ENCODE peak calls at places on chromosome 15, in six cellular contexts. One of them, this sample, is unnamed.

GRCh38 chr15:25508369-25509002 is 69.7 kb upstream of the UBE3A start:
- DNase-seq in right atrium auricular region: no peak
- DNase-seq in psoas muscle: no peak
- DNase-seq in RWPE1: peak
- DNase-seq in left lung: no peak
- DNase-seq in substantia nigra: no peak
- DNase-seq in this sample: no peak

GRCh38 chr15:69373406-69373805 is 40.7 kb upstream of the KIF23 start:
- DNase-seq in right atrium auricular region: no peak
- DNase-seq in psoas muscle: no peak
- DNase-seq in RWPE1: no peak
- DNase-seq in left lung: no peak
- DNase-seq in substantia nigra: no peak
- DNase-seq in this sample: no peak

GRCh38 chr15:70014860-70015490 is 82.7 kb downstream of the TLE3 start:
- DNase-seq in right atrium auricular region: no peak
- DNase-seq in psoas muscle: no peak
- DNase-seq in RWPE1: no peak
- DNase-seq in left lung: no peak
- DNase-seq in substantia nigra: no peak
- DNase-seq in this sample: no peak

GRCh38 chr15:26126819-26127387 is 263.8 kb upstream of the ATP10A start:
- DNase-seq in right atrium auricular region: no peak
- DNase-seq in psoas muscle: no peak
- DNase-seq in RWPE1: no peak
- DNase-seq in left lung: no peak
- DNase-seq in substantia nigra: no peak
- DNase-seq in this sample: no peak

GRCh38 chr15:27743638-27744037 is 355.5 kb downstream of the OCA2 start:
- DNase-seq in right atrium auricular region: no peak
- DNase-seq in psoas muscle: no peak
- DNase-seq in RWPE1: no peak
- DNase-seq in left lung: no peak
- DNase-seq in substantia nigra: no peak
- DNase-seq in this sample: no peak

GRCh38 chr15:78763111-78763795 is 48.0 kb downstream of the ADAMTS7 start:
- DNase-seq in right atrium auricular region: peak
- DNase-seq in psoas muscle: peak
- DNase-seq in RWPE1: no peak
- DNase-seq in left lung: peak
- DNase-seq in substantia nigra: no peak
- DNase-seq in this sample: no peak

GRCh38 chr15:59166156-59166555 is 40.5 kb upstream of the LDHAL6B start:
- DNase-seq in right atrium auricular region: no peak
- DNase-seq in psoas muscle: no peak
- DNase-seq in RWPE1: no peak
- DNase-seq in left lung: no peak
- DNase-seq in substantia nigra: no peak
- DNase-seq in this sample: peak

GRCh38 chr15:59372352-59373211 is at the start of gene MYO1E:
- DNase-seq in right atrium auricular region: peak
- DNase-seq in psoas muscle: peak
- DNase-seq in RWPE1: peak
- DNase-seq in left lung: peak
- DNase-seq in substantia nigra: peak
- DNase-seq in this sample: peak

GRCh38 chr15:40991355-40991754 is 38.1 kb downstream of the CHAC1 start:
- DNase-seq in right atrium auricular region: no peak
- DNase-seq in psoas muscle: no peak
- DNase-seq in RWPE1: no peak
- DNase-seq in left lung: no peak
- DNase-seq in substantia nigra: no peak
- DNase-seq in this sample: no peak

GRCh38 chr15:101019351-101019750 is 100.2 kb downstream of the LRRK1 start:
- DNase-seq in right atrium auricular region: peak
- DNase-seq in psoas muscle: no peak
- DNase-seq in RWPE1: no peak
- DNase-seq in left lung: no peak
- DNase-seq in substantia nigra: no peak
- DNase-seq in this sample: no peak

GRCh38 chr15:101359365-101359947 is 64.4 kb upstream of the SNRPA1 start:
- DNase-seq in right atrium auricular region: no peak
- DNase-seq in psoas muscle: no peak
- DNase-seq in RWPE1: peak
- DNase-seq in left lung: no peak
- DNase-seq in substantia nigra: no peak
- DNase-seq in this sample: no peak

GRCh38 chr15:28861031-28861534 is 12.6 kb upstream of the GOLGA6L7 start:
- DNase-seq in right atrium auricular region: no peak
- DNase-seq in psoas muscle: peak
- DNase-seq in RWPE1: no peak
- DNase-seq in left lung: no peak
- DNase-seq in substantia nigra: no peak
- DNase-seq in this sample: no peak

GRCh38 chr15:35743320-35743719 is 197.4 kb upstream of the DPH6 start:
- DNase-seq in right atrium auricular region: no peak
- DNase-seq in psoas muscle: no peak
- DNase-seq in RWPE1: no peak
- DNase-seq in left lung: no peak
- DNase-seq in substantia nigra: no peak
- DNase-seq in this sample: no peak

GRCh38 chr15:99441871-99442267 is 123.9 kb upstream of the MEF2A start:
- DNase-seq in right atrium auricular region: peak
- DNase-seq in psoas muscle: no peak
- DNase-seq in RWPE1: no peak
- DNase-seq in left lung: no peak
- DNase-seq in substantia nigra: no peak
- DNase-seq in this sample: no peak

GRCh38 chr15:85412956-85413854 is 32.8 kb downstream of the AKAP13 start:
- DNase-seq in right atrium auricular region: peak
- DNase-seq in psoas muscle: peak
- DNase-seq in RWPE1: peak
- DNase-seq in left lung: peak
- DNase-seq in substantia nigra: no peak
- DNase-seq in this sample: peak

GRCh38 chr15:83769411-83769960 is 115.6 kb downstream of the ADAMTSL3 start:
- DNase-seq in right atrium auricular region: no peak
- DNase-seq in psoas muscle: no peak
- DNase-seq in RWPE1: no peak
- DNase-seq in left lung: no peak
- DNase-seq in substantia nigra: no peak
- DNase-seq in this sample: no peak

GRCh38 chr15:75204340-75205063 is 2.8 kb downstream of the C15orf39 start:
- DNase-seq in right atrium auricular region: peak
- DNase-seq in psoas muscle: peak
- DNase-seq in RWPE1: peak
- DNase-seq in left lung: peak
- DNase-seq in substantia nigra: peak
- DNase-seq in this sample: peak

GRCh38 chr15:75206803-75207617 is 5.3 kb downstream of the C15orf39 start:
- DNase-seq in right atrium auricular region: no peak
- DNase-seq in psoas muscle: peak
- DNase-seq in RWPE1: no peak
- DNase-seq in left lung: no peak
- DNase-seq in substantia nigra: no peak
- DNase-seq in this sample: peak

GRCh38 chr15:75205064-75205395 is 3.3 kb downstream of the C15orf39 start:
- DNase-seq in right atrium auricular region: no peak
- DNase-seq in psoas muscle: no peak
- DNase-seq in RWPE1: no peak
- DNase-seq in left lung: no peak
- DNase-seq in substantia nigra: no peak
- DNase-seq in this sample: no peak

GRCh38 chr15:75207618-75208500 is 6.2 kb downstream of the C15orf39 start:
- DNase-seq in right atrium auricular region: no peak
- DNase-seq in psoas muscle: no peak
- DNase-seq in RWPE1: no peak
- DNase-seq in left lung: no peak
- DNase-seq in substantia nigra: no peak
- DNase-seq in this sample: no peak

GRCh38 chr15:75206006-75206405 is 4.3 kb downstream of the C15orf39 start:
- DNase-seq in right atrium auricular region: no peak
- DNase-seq in psoas muscle: no peak
- DNase-seq in RWPE1: no peak
- DNase-seq in left lung: no peak
- DNase-seq in substantia nigra: no peak
- DNase-seq in this sample: no peak
- H3K27ac ChIP-seq in right atrium auricular region: no peak
- H3K27ac ChIP-seq in psoas muscle: no peak
- H3K27ac ChIP-seq in RWPE1: peak
- H3K27ac ChIP-seq in left lung: no peak
- H3K27ac ChIP-seq in substantia nigra: no peak
- H3K27ac ChIP-seq in this sample: no peak

DNA sequence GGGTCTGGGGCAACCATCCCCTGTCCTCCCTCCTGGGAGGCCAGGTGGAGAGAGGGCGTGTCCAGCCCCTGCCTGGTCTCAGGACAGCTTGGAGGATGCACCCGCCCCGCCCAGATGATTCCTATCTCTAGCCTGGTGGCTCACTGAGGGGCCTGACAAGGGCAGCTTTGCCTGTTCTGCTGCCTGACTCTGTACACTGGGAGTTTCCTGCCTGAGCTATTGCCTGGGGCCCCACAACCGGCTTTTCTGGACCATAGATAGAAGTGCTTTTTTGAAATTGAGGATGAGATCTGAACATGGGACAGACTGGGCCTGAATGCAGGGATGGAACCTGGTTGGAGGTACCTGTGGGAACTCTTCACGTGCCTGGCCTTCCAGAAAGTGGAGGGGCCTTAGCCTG is 751 bp upstream of the PLA2G4E start:
- DNase-seq in right atrium auricular region: no peak
- DNase-seq in psoas muscle: no peak
- DNase-seq in RWPE1: no peak
- DNase-seq in left lung: no peak
- DNase-seq in substantia nigra: no peak
- DNase-seq in this sample: no peak
- H3K27ac ChIP-seq in right atrium auricular region: no peak
- H3K27ac ChIP-seq in psoas muscle: no peak
- H3K27ac ChIP-seq in RWPE1: no peak
- H3K27ac ChIP-seq in left lung: no peak
- H3K27ac ChIP-seq in substantia nigra: no peak
- H3K27ac ChIP-seq in this sample: no peak

GRCh38 chr15:57993409-57993808 is 72.1 kb downstream of the ALDH1A2 start:
- DNase-seq in right atrium auricular region: no peak
- DNase-seq in psoas muscle: no peak
- DNase-seq in RWPE1: no peak
- DNase-seq in left lung: no peak
- DNase-seq in substantia nigra: no peak
- DNase-seq in this sample: no peak

GRCh38 chr15:57994468-57995154 is 70.9 kb downstream of the ALDH1A2 start:
- DNase-seq in right atrium auricular region: no peak
- DNase-seq in psoas muscle: no peak
- DNase-seq in RWPE1: no peak
- DNase-seq in left lung: no peak
- DNase-seq in substantia nigra: no peak
- DNase-seq in this sample: no peak

GRCh38 chr15:57992761-57993295 is 72.7 kb downstream of the ALDH1A2 start:
- DNase-seq in right atrium auricular region: no peak
- DNase-seq in psoas muscle: no peak
- DNase-seq in RWPE1: no peak
- DNase-seq in left lung: no peak
- DNase-seq in substantia nigra: no peak
- DNase-seq in this sample: no peak
- H3K27ac ChIP-seq in right atrium auricular region: no peak
- H3K27ac ChIP-seq in psoas muscle: no peak
- H3K27ac ChIP-seq in RWPE1: no peak
- H3K27ac ChIP-seq in left lung: no peak
- H3K27ac ChIP-seq in substantia nigra: no peak
- H3K27ac ChIP-seq in this sample: no peak

GRCh38 chr15:66734961-66735908 is 33.2 kb downstream of the SMAD6 start:
- DNase-seq in right atrium auricular region: no peak
- DNase-seq in psoas muscle: peak
- DNase-seq in RWPE1: no peak
- DNase-seq in left lung: no peak
- DNase-seq in substantia nigra: peak
- DNase-seq in this sample: no peak
- H3K27ac ChIP-seq in right atrium auricular region: peak
- H3K27ac ChIP-seq in psoas muscle: no peak
- H3K27ac ChIP-seq in RWPE1: no peak
- H3K27ac ChIP-seq in left lung: no peak
- H3K27ac ChIP-seq in substantia nigra: no peak
- H3K27ac ChIP-seq in this sample: no peak

DNA sequence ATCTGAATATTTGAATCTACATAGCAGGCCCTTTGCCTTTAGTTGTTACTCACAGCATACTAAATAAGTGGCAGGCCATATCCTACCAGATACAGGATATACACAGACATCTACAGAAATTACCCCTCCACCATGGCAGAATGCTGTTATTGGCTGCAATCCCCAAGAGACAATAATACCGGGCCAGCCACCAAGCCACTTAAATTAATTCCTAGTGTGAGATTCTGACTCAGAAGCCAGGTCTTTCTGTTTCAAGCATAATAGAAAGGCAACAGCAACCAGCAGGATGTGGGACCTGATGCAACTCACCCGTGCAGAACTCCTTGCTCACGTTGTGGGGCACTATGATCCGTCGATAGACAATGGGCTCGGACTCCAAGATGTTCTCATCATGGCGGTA is 39.8 kb downstream of the CLK3 start:
- DNase-seq in right atrium auricular region: no peak
- DNase-seq in psoas muscle: no peak
- DNase-seq in RWPE1: no peak
- DNase-seq in left lung: no peak
- DNase-seq in substantia nigra: no peak
- DNase-seq in this sample: no peak
- H3K27ac ChIP-seq in right atrium auricular region: no peak
- H3K27ac ChIP-seq in psoas muscle: peak
- H3K27ac ChIP-seq in RWPE1: no peak
- H3K27ac ChIP-seq in left lung: no peak
- H3K27ac ChIP-seq in substantia nigra: no peak
- H3K27ac ChIP-seq in this sample: no peak

GRCh38 chr15:73575636-73576247 is 57.4 kb downstream of the NPTN start:
- DNase-seq in right atrium auricular region: no peak
- DNase-seq in psoas muscle: no peak
- DNase-seq in RWPE1: peak
- DNase-seq in left lung: no peak
- DNase-seq in substantia nigra: no peak
- DNase-seq in this sample: peak
- H3K27ac ChIP-seq in right atrium auricular region: peak
- H3K27ac ChIP-seq in psoas muscle: no peak
- H3K27ac ChIP-seq in RWPE1: peak
- H3K27ac ChIP-seq in left lung: no peak
- H3K27ac ChIP-seq in substantia nigra: no peak
- H3K27ac ChIP-seq in this sample: no peak

DNA sequence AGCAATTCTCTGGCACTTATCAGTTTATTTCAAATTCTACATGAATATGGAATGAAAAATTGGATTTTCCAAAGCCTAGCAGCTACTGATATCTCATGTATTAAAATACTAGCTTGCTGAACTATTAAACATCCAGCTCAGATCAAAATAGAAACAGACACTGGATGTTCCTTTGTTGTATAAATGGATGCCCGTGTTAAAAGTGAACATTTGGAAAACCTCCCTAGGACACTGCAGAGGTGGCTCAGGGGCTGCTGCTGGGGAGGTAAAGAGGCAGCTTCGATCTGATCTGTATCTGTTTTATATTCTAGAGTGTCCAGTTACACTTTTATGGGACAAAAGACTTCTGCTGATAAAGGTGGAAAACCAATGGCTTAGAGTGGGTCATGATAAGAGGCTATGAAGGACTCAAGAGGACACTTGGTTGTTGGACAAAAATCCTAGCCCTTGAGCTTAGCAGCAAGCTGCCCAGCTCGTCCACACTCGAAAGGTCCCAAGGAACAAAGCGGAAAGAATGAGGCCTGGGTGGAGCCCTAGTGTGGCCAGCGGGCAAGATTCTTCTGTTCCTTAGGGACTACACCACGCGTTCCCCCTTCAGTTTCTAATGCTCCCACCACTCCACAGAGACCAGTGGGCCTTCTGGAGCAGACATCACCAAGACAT is 9.9 kb downstream of the MESD start:
- DNase-seq in right atrium auricular region: no peak
- DNase-seq in psoas muscle: no peak
- DNase-seq in RWPE1: no peak
- DNase-seq in left lung: no peak
- DNase-seq in substantia nigra: no peak
- DNase-seq in this sample: no peak
- H3K27ac ChIP-seq in right atrium auricular region: peak
- H3K27ac ChIP-seq in psoas muscle: no peak
- H3K27ac ChIP-seq in RWPE1: no peak
- H3K27ac ChIP-seq in left lung: no peak
- H3K27ac ChIP-seq in substantia nigra: no peak
- H3K27ac ChIP-seq in this sample: no peak